ENCODE peak calls at places on chromosomes 11 and 22, in eight cellular contexts. B is NCI-H1930; X is activated T-cell treated with anti-CD3 and anti-CD28 coated beads, Interleukin-2, amount 50 U/mL, for 72 hours; F is activated CD4-positive, alpha-beta T cell treated with anti-CD3 and anti-CD28 coated beads, Interleukin-2, amount 10 ng/mL, durations not matched to agents 7 days and 5 days; S is neural progenitor cell; N is posterior cingulate gyrus; I is stomach; T is B cell. H is an unnamed sample.
A peak's percentile ranks its signal among the peaks of the same experiment; 100 is the strongest.

GRCh38 chr11:68948948-68949347 is 31.8 kb downstream of the MRGPRD start:
- DNase-seq in X (no peak), B (no peak), T (no peak), S (no peak), I (no peak), F (no peak), N (no peak), H (no peak)

GRCh38 chr11:27701262-27702105 is 1.2 kb upstream of the BDNF start:
- DNase-seq in I (no peak), X (no peak), N (peak; percentile 54), T (no peak), F (no peak), B (peak; percentile 41), S (peak; percentile 55), H (peak; percentile 46)

GRCh38 chr22:26751217-26751616 is 93.8 kb downstream of the MIAT start:
- DNase-seq in F (no peak), N (no peak), T (no peak), B (no peak), X (no peak), S (peak; percentile 97), I (no peak), H (no peak)

GRCh38 chr11:69552951-69553350 is 71.5 kb downstream of the LINC01488 start:
- DNase-seq in B (no peak), T (no peak), N (no peak), F (no peak), S (no peak), X (no peak), I (no peak), H (no peak)

GRCh38 chr11:59668188-59668949 is 468 bp downstream of the PATL1 start:
- DNase-seq in T (peak; percentile 62), F (no peak), X (peak; percentile 49), B (no peak), I (peak; percentile 31), N (peak; percentile 30), S (peak; percentile 94), H (peak; percentile 54)

GRCh38 chr11:58024601-58025091 is 965 bp downstream of the OR9Q1 start:
- DNase-seq in I (peak; percentile 54), N (no peak), S (no peak), B (no peak), X (no peak), F (no peak), T (no peak), H (peak; percentile 80)

GRCh38 chr11:86460461-86461404 is 86.0 kb downstream of the CCDC81 start:
- DNase-seq in N (no peak), X (no peak), T (no peak), B (no peak), S (peak; percentile 21), F (no peak), I (no peak), H (peak; percentile 61)

GRCh38 chr11:102111011-102111786 is 952 bp downstream of the YAP1 start:
- DNase-seq in F (no peak), S (peak; percentile 93), N (peak; percentile 40), B (no peak), T (no peak), I (peak; percentile 79), X (peak; percentile 23), H (peak; percentile 89)

GRCh38 chr11:47051217-47051616 is 114.7 kb downstream of the CSTPP1 start:
- DNase-seq in X (no peak), B (no peak), S (no peak), I (no peak), T (no peak), F (no peak), N (no peak), H (peak; percentile 53)

GRCh38 chr11:3123316-3123715 is 41.8 kb downstream of the OSBPL5 start:
- DNase-seq in N (peak; percentile 68), F (no peak), B (no peak), S (no peak), I (no peak), T (no peak), X (no peak), H (no peak)

GRCh38 chr11:67489860-67490726 is 7.3 kb downstream of the AIP start:
- DNase-seq in F (no peak), T (no peak), N (no peak), I (no peak), B (no peak), X (no peak), S (no peak), H (no peak)

GRCh38 chr11:12149672-12150225 is 39.4 kb downstream of the MICAL2 start:
- DNase-seq in T (no peak), N (no peak), B (no peak), S (no peak), I (no peak), F (no peak), X (peak; percentile 84), H (peak; percentile 71)

GRCh38 chr11:31045335-31045734 is 324.2 kb downstream of the DCDC1 start:
- DNase-seq in T (no peak), N (no peak), F (no peak), S (peak; percentile 37), B (no peak), I (no peak), X (no peak), H (no peak)

GRCh38 chr11:34068098-34068497 is 16.6 kb downstream of the CAPRIN1 start:
- DNase-seq in I (no peak), T (no peak), S (no peak), X (no peak), F (no peak), N (no peak), B (no peak), H (no peak)